ENCODE peak calls at places on chromosomes 6 and 20, in four cellular contexts. R, W, B and A are unnamed samples.

GRCh38 chr20:48760403-48760889 is 67.4 kb downstream of the PREX1 start:
- DNase-seq in R (no peak), W (no peak), B (no peak), A (peak; percentile 27)

GRCh38 chr6:122564230-122564629 is 46.0 kb upstream of the PKIB start:
- DNase-seq in R (no peak), W (no peak), B (no peak), A (no peak)

GRCh38 chr20:64055893-64056638 is 6.6 kb upstream of the SOX18 start:
- DNase-seq in R (no peak), W (no peak), B (no peak), A (no peak)

GRCh38 chr6:80197474-80197873 is 91.0 kb downstream of the BCKDHB start:
- DNase-seq in R (no peak), W (no peak), B (no peak), A (no peak)

GRCh38 chr20:32080783-32081182 is 28.7 kb upstream of the TM9SF4 start:
- DNase-seq in R (no peak), W (no peak), B (no peak), A (no peak)

GRCh38 chr6:158039571-158040050 is 57.9 kb downstream of the SYNJ2 start:
- DNase-seq in R (peak; percentile 82), W (no peak), B (no peak), A (no peak)

GRCh38 chr6:142377112-142377848 is 75.5 kb downstream of the ADGRG6 start:
- DNase-seq in R (no peak), W (no peak), B (no peak), A (peak; percentile 88)

GRCh38 chr6:96626749-96627353 is 63.9 kb downstream of the FHL5 start:
- DNase-seq in R (no peak), W (no peak), B (no peak), A (peak; percentile 22)

GRCh38 chr6:57177545-57178225 is 5.6 kb downstream of the BAG2 start:
- DNase-seq in R (peak; percentile 74), W (peak; percentile 84), B (no peak), A (no peak)

GRCh38 chr6:7267521-7268091 is 45.4 kb downstream of the SSR1 start:
- DNase-seq in R (peak; percentile 86), W (peak; percentile 77), B (no peak), A (peak; percentile 97)

GRCh38 chr20:62598761-62599194 is 43.5 kb upstream of the SLCO4A1 start:
- DNase-seq in R (no peak), W (no peak), B (no peak), A (no peak)

GRCh38 chr6:130019796-130020105 is 1.4 kb downstream of the L3MBTL3 start:
- DNase-seq in R (no peak), W (no peak), B (no peak), A (no peak)

GRCh38 chr20:33568378-33569289 is 78.7 kb downstream of the CBFA2T2 start:
- DNase-seq in R (no peak), W (no peak), B (peak; percentile 38), A (no peak)

GRCh38 chr6:121305957-121306607 is 28.2 kb downstream of the TBC1D32 start:
- DNase-seq in R (no peak), W (no peak), B (peak; percentile 15), A (peak; percentile 37)

GRCh38 chr6:144659202-144659731 is 374.1 kb downstream of the UTRN start:
- DNase-seq in R (no peak), W (no peak), B (no peak), A (no peak)

GRCh38 chr6:10271982-10272381 is 142.9 kb downstream of the TFAP2A start:
- DNase-seq in R (no peak), W (no peak), B (no peak), A (peak; percentile 21)

GRCh38 chr6:3075522-3076113 is 7.3 kb downstream of the RIPK1 start:
- DNase-seq in R (no peak), W (no peak), B (no peak), A (no peak)

GRCh38 chr6:133726188-133726587 is 162.7 kb upstream of the TCF21 start:
- DNase-seq in R (no peak), W (no peak), B (no peak), A (no peak)